ENCODE peak calls at places on chromosomes 16 and 17, in nine cellular contexts. M, I, R, V, H, N, U, X and A are unnamed samples.

GRCh38 chr17:68431661-68432071 is 25.6 kb downstream of the WIPI1 start:
- DNase-seq in X (no peak), M (no peak), U (peak; percentile 39), I (no peak), N (no peak), H (peak; percentile 50), V (no peak), R (no peak), A (no peak)

GRCh38 chr17:80184423-80184714 is 14.5 kb downstream of the CARD14 start:
- DNase-seq in R (no peak), V (no peak), N (no peak), I (no peak), M (no peak), H (no peak), X (no peak), U (no peak), A (no peak)

GRCh38 chr16:56625140-56625942 is at the start of gene MT1E:
- DNase-seq in N (peak; percentile 83), X (peak; percentile 93), I (peak; percentile 83), V (no peak), H (no peak), R (peak; percentile 82), M (peak; percentile 75), U (peak; percentile 77), A (peak; percentile 96)

GRCh38 chr16:50809561-50809960 is 67.7 kb downstream of the CYLD start:
- DNase-seq in N (no peak), R (no peak), I (no peak), X (no peak), H (no peak), V (peak; percentile 55), M (no peak), U (no peak), A (no peak)

GRCh38 chr17:56269509-56269908 is 116.2 kb downstream of the ANKFN1 start:
- DNase-seq in N (no peak), X (no peak), V (no peak), H (no peak), I (no peak), R (no peak), U (no peak), M (no peak), A (no peak)

GRCh38 chr17:7794063-7794663 is 39.9 kb upstream of the KDM6B start:
- DNase-seq in R (no peak), U (no peak), H (no peak), X (no peak), M (no peak), V (no peak), N (no peak), I (no peak), A (no peak)

GRCh38 chr17:57979076-57979475 is 9.0 kb downstream of the VEZF1 start:
- DNase-seq in N (no peak), M (no peak), V (no peak), U (no peak), I (no peak), H (no peak), X (no peak), R (no peak), A (no peak)

GRCh38 chr17:79602621-79603020 is 8.2 kb downstream of the RBFOX3 start:
- DNase-seq in M (no peak), H (no peak), V (no peak), N (no peak), U (no peak), I (no peak), X (no peak), R (no peak), A (no peak)

GRCh38 chr17:78966123-78966813 is 13.5 kb downstream of the LGALS3BP start:
- DNase-seq in H (no peak), N (no peak), M (no peak), I (no peak), R (no peak), X (no peak), V (no peak), U (no peak), A (no peak)

GRCh38 chr17:66636111-66636510 is 198.8 kb upstream of the CACNG5 start:
- DNase-seq in R (no peak), V (no peak), I (no peak), U (no peak), M (no peak), N (no peak), H (no peak), X (no peak), A (no peak)

GRCh38 chr16:24544640-24545039 is 5.3 kb downstream of the RBBP6 start:
- DNase-seq in N (no peak), M (no peak), V (no peak), X (no peak), U (no peak), R (no peak), I (no peak), H (no peak), A (no peak)
- H3K4me3 ChIP-seq in N (peak overlapping the region; percentile 87), M (peak overlapping the region; percentile 14), V (peak overlapping the region; percentile 9), X (no peak overlapping the region), U (no peak overlapping the region), R (no peak overlapping the region), I (no peak overlapping the region), H (no peak overlapping the region), A (no peak overlapping the region)

DNA sequence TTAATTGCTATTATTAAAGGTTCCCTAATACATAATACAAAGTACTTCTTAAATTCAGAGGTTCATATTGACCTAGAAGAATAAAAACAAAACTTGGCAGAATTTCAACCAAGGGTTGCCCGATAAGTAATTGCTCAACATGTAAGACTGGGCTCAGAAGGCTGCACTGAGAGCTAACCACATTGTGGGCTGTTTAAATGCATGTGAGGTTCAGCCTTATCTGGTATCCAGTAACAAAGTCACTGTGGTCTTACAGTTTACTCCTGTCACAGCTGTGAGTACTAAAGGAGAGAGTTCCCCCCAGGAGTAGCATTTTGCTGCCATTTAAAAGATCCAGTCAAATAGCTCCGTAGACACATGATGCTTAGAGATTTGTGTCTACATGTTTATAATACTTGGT is 1.6 kb upstream of the DHRS11 start:
- DNase-seq in I (no peak), V (no peak), R (no peak), M (no peak), U (no peak), H (no peak), N (no peak), X (no peak), A (peak; percentile 5)
- TF ChIP-seq POLR2A in I (no peak), V (no peak), R (no peak), M (no peak), U (no peak), H (no peak), N (no peak), X (no peak), A (no peak)

DNA sequence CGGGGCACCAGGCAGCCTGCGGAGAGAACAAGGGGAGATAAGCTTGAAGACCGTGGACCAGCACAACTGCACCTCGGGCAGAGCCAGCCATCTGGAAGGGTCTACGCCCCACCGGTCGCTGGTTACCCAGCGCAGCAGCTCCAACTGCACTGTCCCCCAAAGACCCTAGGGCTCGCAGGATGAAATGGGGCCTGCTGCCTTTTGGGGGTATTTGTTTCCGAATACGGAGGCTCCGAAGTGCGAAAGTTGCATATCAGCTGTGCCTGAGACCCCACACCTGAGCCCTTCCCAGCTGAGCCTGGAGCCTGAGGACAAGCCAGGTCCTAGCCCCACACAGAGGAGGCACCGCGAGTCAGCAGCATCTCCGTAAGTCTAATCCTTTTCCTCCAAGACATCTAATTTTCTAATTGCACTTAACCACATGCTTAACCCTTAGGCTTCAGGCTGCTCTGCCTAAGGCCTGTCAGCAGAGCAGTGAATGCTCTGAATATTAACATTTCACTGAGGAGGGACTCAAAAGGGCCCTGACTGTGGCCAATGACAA is 4.0 kb downstream of the KIFC3 start:
- DNase-seq in I (no peak), R (no peak), N (no peak), V (no peak), X (no peak), H (no peak), U (no peak), M (no peak), A (no peak)
- H3K4me3 ChIP-seq in I (no peak overlapping the region), R (peak overlapping the region; percentile 34), N (no peak overlapping the region), V (no peak overlapping the region), X (peak overlapping the region; percentile 33), H (peak overlapping the region; percentile 53), U (no peak overlapping the region), M (no peak overlapping the region), A (no peak overlapping the region)

DNA sequence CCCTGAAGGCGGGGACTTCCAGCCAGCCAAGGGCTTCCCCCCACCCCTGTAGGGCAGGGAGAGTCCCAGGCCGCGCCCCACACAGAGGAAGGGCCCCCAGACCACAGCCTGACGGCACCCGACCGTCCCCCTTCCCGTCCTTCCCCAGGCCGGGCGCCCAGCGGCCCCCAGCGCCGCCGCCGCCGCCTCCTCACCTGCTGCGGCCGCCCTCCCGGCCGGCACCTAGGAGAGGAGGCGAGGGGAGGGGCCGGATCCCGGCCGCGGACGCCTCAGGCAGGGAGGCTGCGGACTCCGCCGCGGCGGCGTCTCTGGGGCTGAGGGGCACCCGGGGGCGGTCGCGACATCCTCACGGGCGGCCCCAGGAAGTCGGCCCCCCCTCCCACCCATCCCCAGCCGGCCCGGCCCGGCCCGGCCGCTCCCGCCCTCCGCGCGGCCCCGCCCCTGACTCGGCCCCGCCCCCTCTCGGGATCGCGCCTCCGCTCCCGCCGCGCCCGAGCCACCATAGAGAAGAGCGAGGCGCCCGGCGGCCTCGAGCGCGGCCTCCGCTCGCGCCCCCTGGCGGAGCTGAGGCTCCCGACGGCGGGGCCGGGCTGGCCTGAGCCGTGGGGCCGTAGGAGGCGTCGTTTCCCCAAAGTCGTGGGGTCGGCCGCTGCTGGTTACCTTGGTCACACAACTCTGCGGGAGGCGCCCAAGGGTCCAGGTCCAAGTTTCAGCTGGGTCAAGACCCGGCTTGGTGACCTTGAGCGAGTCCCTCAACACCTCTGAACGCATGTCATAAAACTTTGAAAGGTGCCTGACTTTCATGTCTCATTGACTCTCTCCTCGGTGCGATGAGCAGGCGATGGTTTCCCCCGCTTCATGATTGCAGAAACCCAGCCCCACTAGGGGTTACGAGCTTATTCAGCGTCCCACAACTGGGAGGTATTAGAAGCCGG is 25.7 kb upstream of the RFFL start:
- DNase-seq in M (peak; percentile 81), I (peak; percentile 93), U (peak; percentile 57), H (peak; percentile 86), R (peak; percentile 91), X (peak; percentile 94), V (peak; percentile 94), N (peak; percentile 79), A (peak; percentile 75)
- TF ChIP-seq POLR2A in M (no peak), I (peak; percentile 10), U (no peak), H (no peak), R (no peak), X (no peak), V (peak; percentile 51), N (peak; percentile 36), A (no peak)

GRCh38 chr17:19370493-19370960 is 7.8 kb upstream of the MAPK7 start:
- DNase-seq in H (no peak), M (no peak), I (no peak), V (no peak), N (no peak), U (no peak), R (peak; percentile 59), X (no peak), A (peak; percentile 85)
- H3K4me3 ChIP-seq in H (no peak overlapping the region), M (no peak overlapping the region), I (no peak overlapping the region), V (no peak overlapping the region), N (no peak overlapping the region), U (no peak overlapping the region), R (no peak overlapping the region), X (no peak overlapping the region), A (no peak overlapping the region)